ENCODE peak calls at places on chromosomes 4 and X, in nine cellular contexts. X is GM04504, S is SW480, G is NCI-H345, F is iris pigment epithelial cell, P is activated T-helper 1 cell treated with Interleukin-2 at 50 U/mL for 16 hours, U is OCI-M1, N is T-helper 22 cell, O is HS-5. Z is an unnamed sample.

GRCh38 chr4:7403001-7403400 is 31.7 kb downstream of the PSAPL1 start:
- DNase-seq in N (no peak), U (no peak), P (no peak), X (no peak), S (no peak), O (peak), G (no peak), F (no peak), Z (no peak)

GRCh38 chr4:20444599-20445337 is 193.1 kb downstream of the SLIT2 start:
- DNase-seq in X (no peak), F (peak), U (no peak), P (no peak), S (no peak), O (no peak), G (no peak), N (no peak), Z (no peak)

GRCh38 chrX:12950851-12951589 is 23.9 kb upstream of the TMSB4X start:
- DNase-seq in U (peak), P (peak), X (no peak), N (peak), O (no peak), G (no peak), S (no peak), F (no peak), Z (peak)

GRCh38 chrX:45017946-45018345 is 145.0 kb downstream of the KDM6A start:
- DNase-seq in X (no peak), S (no peak), N (no peak), O (no peak), F (no peak), U (no peak), G (no peak), P (no peak), Z (no peak)

GRCh38 chr4:123419885-123420743 is 23.5 kb downstream of the SPRY1 start:
- DNase-seq in N (no peak), G (no peak), P (no peak), S (no peak), F (no peak), X (no peak), O (no peak), U (no peak), Z (no peak)

GRCh38 chr4:114907514-114908099 is 205.8 kb downstream of the NDST4 start:
- DNase-seq in P (no peak), S (no peak), F (no peak), N (no peak), X (no peak), O (no peak), U (no peak), G (no peak), Z (peak)

GRCh38 chrX:75673468-75673867 is 111.6 kb downstream of the MAGEE2 start:
- DNase-seq in N (no peak), O (no peak), X (no peak), P (no peak), G (no peak), S (no peak), U (no peak), F (no peak), Z (no peak)

GRCh38 chr4:86359944-86360478 is at the start of gene MAPK10:
- DNase-seq in O (no peak), S (peak), N (peak), U (peak), P (no peak), F (peak), X (no peak), G (peak), Z (peak)

GRCh38 chr4:48944252-48944651 is 37.7 kb upstream of the OCIAD2 start:
- DNase-seq in U (no peak), O (no peak), X (no peak), N (no peak), F (no peak), S (peak), G (no peak), P (no peak), Z (no peak)

GRCh38 chr4:168864831-168865541 is 145.1 kb downstream of the CBR4 start:
- DNase-seq in O (peak), X (no peak), U (peak), F (peak), P (no peak), G (no peak), N (no peak), S (no peak), Z (no peak)

GRCh38 chr4:73727685-73728084 is 12.7 kb upstream of the CXCL8 start:
- DNase-seq in G (no peak), U (no peak), F (no peak), S (no peak), X (no peak), O (no peak), N (no peak), P (no peak), Z (no peak)

GRCh38 chr4:74671074-74671698 is 123.1 kb downstream of the BTC start:
- DNase-seq in S (peak), X (peak), N (no peak), O (no peak), G (peak), F (peak), P (peak), U (peak), Z (peak)

GRCh38 chr4:83177182-83177581 is 62.7 kb upstream of the PLAC8 start:
- DNase-seq in O (no peak), F (no peak), U (no peak), N (no peak), X (no peak), S (no peak), G (no peak), P (no peak), Z (no peak)

GRCh38 chr4:4610672-4611071 is 68.8 kb upstream of the STX18 start:
- DNase-seq in S (no peak), N (no peak), X (no peak), P (no peak), F (no peak), U (no peak), G (no peak), O (no peak), Z (no peak)

GRCh38 chr4:6258026-6258360 is 11.7 kb upstream of the WFS1 start:
- DNase-seq in O (no peak), U (no peak), X (no peak), S (no peak), F (no peak), P (no peak), N (no peak), G (no peak), Z (no peak)

GRCh38 chrX:53188763-53189162 is 36.2 kb downstream of the KDM5C start:
- DNase-seq in X (no peak), S (no peak), F (peak), N (no peak), G (no peak), O (no peak), U (no peak), P (no peak), Z (no peak)

GRCh38 chrX:68511255-68511654 is 12.4 kb downstream of the YIPF6 start:
- DNase-seq in O (no peak), G (peak), U (peak), X (peak), F (peak), P (no peak), N (no peak), S (peak), Z (peak)

GRCh38 chr4:122832732-122833131 is 6.1 kb downstream of the FGF2 start:
- DNase-seq in N (no peak), X (no peak), S (no peak), P (no peak), O (no peak), F (no peak), U (no peak), G (no peak), Z (no peak)

GRCh38 chr4:37765741-37766140 is 60.7 kb upstream of the PGM2 start:
- DNase-seq in P (no peak), N (no peak), X (no peak), U (no peak), O (no peak), G (peak), F (no peak), S (no peak), Z (no peak)

GRCh38 chrX:2650865-2651264 is 40.2 kb upstream of the CD99 start:
- DNase-seq in F (no peak), G (no peak), P (no peak), S (no peak), O (no peak), X (no peak), U (no peak), N (no peak), Z (no peak)

GRCh38 chrX:42602566-42602965 is 175.4 kb downstream of the PPP1R2C start:
- DNase-seq in P (no peak), G (no peak), S (no peak), O (no peak), N (no peak), F (no peak), U (no peak), X (no peak), Z (no peak)

GRCh38 chr4:55087016-55087929 is 38.1 kb downstream of the KDR start:
- DNase-seq in S (no peak), X (no peak), U (no peak), G (no peak), F (peak), O (no peak), N (no peak), P (no peak), Z (no peak)

GRCh38 chr4:175092114-175092513 is 174.0 kb downstream of the ADAM29 start:
- DNase-seq in F (no peak), U (no peak), N (no peak), P (no peak), G (no peak), X (no peak), S (no peak), O (no peak), Z (no peak)

GRCh38 chr4:118711047-118711446 is 25.9 kb downstream of the METTL14 start:
- DNase-seq in U (no peak), F (no peak), G (no peak), P (no peak), O (no peak), N (no peak), S (no peak), X (no peak), Z (no peak)

GRCh38 chrX:63958134-63958865 is 173.3 kb upstream of the ARHGEF9 start:
- DNase-seq in X (no peak), O (no peak), U (no peak), N (no peak), F (no peak), S (no peak), P (no peak), G (no peak), Z (no peak)

GRCh38 chr4:94653984-94654609 is 103.7 kb upstream of the BMPR1B start:
- DNase-seq in S (no peak), U (no peak), N (no peak), X (no peak), P (no peak), G (no peak), O (no peak), F (no peak), Z (no peak)

GRCh38 chrX:118983513-118983912 is 9.1 kb downstream of the LONRF3 start:
- DNase-seq in U (peak), P (no peak), F (no peak), O (no peak), N (no peak), X (no peak), G (no peak), S (no peak), Z (no peak)

GRCh38 chr4:23710298-23710697 is 179.5 kb downstream of the PPARGC1A start:
- DNase-seq in N (no peak), X (no peak), P (no peak), S (no peak), G (no peak), O (no peak), F (no peak), U (no peak), Z (no peak)

GRCh38 chrX:141375011-141375730 is 132.9 kb upstream of the SPANXC start:
- DNase-seq in N (no peak), G (no peak), X (peak), O (no peak), P (no peak), F (peak), U (no peak), S (no peak), Z (no peak)

GRCh38 chrX:12581546-12581945 is 209.7 kb upstream of the PRPS2 start:
- DNase-seq in O (no peak), S (no peak), N (no peak), G (no peak), P (no peak), U (no peak), F (no peak), X (no peak), Z (no peak)

GRCh38 chrX:54509401-54509800 is 13.4 kb upstream of the FGD1 start:
- DNase-seq in P (no peak), O (no peak), N (no peak), X (no peak), F (no peak), S (no peak), G (no peak), U (no peak), Z (no peak)

GRCh38 chr4:117529401-117529800 is 444.0 kb upstream of the TRAM1L1 start:
- DNase-seq in U (peak), X (no peak), G (no peak), S (no peak), N (no peak), P (no peak), F (no peak), O (no peak), Z (no peak)

GRCh38 chrX:13716455-13716854 is 18.0 kb downstream of the TRAPPC2 start:
- DNase-seq in O (no peak), X (no peak), U (no peak), F (no peak), P (no peak), S (no peak), G (no peak), N (no peak), Z (no peak)

GRCh38 chr4:47167391-47167790 is 136.0 kb downstream of the GABRB1 start:
- DNase-seq in S (peak), N (no peak), P (no peak), X (no peak), U (no peak), F (no peak), G (no peak), O (no peak), Z (no peak)

GRCh38 chr4:165384608-165385007 is 5.8 kb downstream of the CPE start:
- DNase-seq in G (peak), O (no peak), X (no peak), P (no peak), U (peak), N (no peak), F (no peak), S (peak), Z (no peak)

GRCh38 chrX:68831405-68832100 is 2.7 kb downstream of the EFNB1 start:
- DNase-seq in G (no peak), N (no peak), X (no peak), O (no peak), F (no peak), U (no peak), P (no peak), S (no peak), Z (no peak)

GRCh38 chr4:73103799-73104503 is 34.4 kb upstream of the COX18 start:
- DNase-seq in X (no peak), N (no peak), S (peak), U (peak), O (no peak), F (peak), G (no peak), P (no peak), Z (no peak)

GRCh38 chr4:150342945-150343344 is 239.0 kb upstream of the MAB21L2 start:
- DNase-seq in X (no peak), S (no peak), F (no peak), O (no peak), U (peak), N (no peak), P (no peak), G (no peak), Z (no peak)

GRCh38 chr4:186148335-186148975 is 42.9 kb upstream of the CYP4V2 start:
- DNase-seq in N (no peak), P (no peak), X (no peak), O (no peak), S (no peak), G (no peak), U (no peak), F (no peak), Z (no peak)

Z was measured in SJCRH30.